ENCODE peak calls at places on chromosomes 7 and 10, in seven cellular contexts. One of them, this sample, is unnamed.

GRCh38 chr10:132508497-132509443 is 28.8 kb upstream of the INPP5A start:
- DNase-seq in NCI-H345: no peak
- DNase-seq in T-helper 9 cell: no peak
- DNase-seq in caudate nucleus: no peak
- DNase-seq in T follicular helper cell: no peak
- DNase-seq in activated naive CD8-positive, alpha-beta T cell treated with anti-CD3 and anti-CD28 coated beads, Interleukin-2, amount 50 U/mL, for 16 hours: no peak
- DNase-seq in endothelial cell of umbilical vein: no peak
- DNase-seq in this sample: no peak

GRCh38 chr7:144670251-144670650 is 165.6 kb downstream of the TPK1 start:
- DNase-seq in NCI-H345: no peak
- DNase-seq in T-helper 9 cell: no peak
- DNase-seq in caudate nucleus: no peak
- DNase-seq in T follicular helper cell: no peak
- DNase-seq in activated naive CD8-positive, alpha-beta T cell treated with anti-CD3 and anti-CD28 coated beads, Interleukin-2, amount 50 U/mL, for 16 hours: no peak
- DNase-seq in endothelial cell of umbilical vein: peak
- DNase-seq in this sample: no peak

GRCh38 chr10:70528726-70529362 is 50.3 kb downstream of the PALD1 start:
- DNase-seq in NCI-H345: no peak
- DNase-seq in T-helper 9 cell: no peak
- DNase-seq in caudate nucleus: no peak
- DNase-seq in T follicular helper cell: no peak
- DNase-seq in activated naive CD8-positive, alpha-beta T cell treated with anti-CD3 and anti-CD28 coated beads, Interleukin-2, amount 50 U/mL, for 16 hours: no peak
- DNase-seq in endothelial cell of umbilical vein: peak
- DNase-seq in this sample: no peak

GRCh38 chr10:87976101-87976743 is 112.8 kb downstream of the PTEN start:
- DNase-seq in NCI-H345: no peak
- DNase-seq in T-helper 9 cell: no peak
- DNase-seq in caudate nucleus: no peak
- DNase-seq in T follicular helper cell: no peak
- DNase-seq in activated naive CD8-positive, alpha-beta T cell treated with anti-CD3 and anti-CD28 coated beads, Interleukin-2, amount 50 U/mL, for 16 hours: no peak
- DNase-seq in endothelial cell of umbilical vein: no peak
- DNase-seq in this sample: no peak

GRCh38 chr7:124764847-124765400 is 668 bp downstream of the GPR37 start:
- DNase-seq in NCI-H345: peak
- DNase-seq in T-helper 9 cell: no peak
- DNase-seq in caudate nucleus: no peak
- DNase-seq in T follicular helper cell: no peak
- DNase-seq in activated naive CD8-positive, alpha-beta T cell treated with anti-CD3 and anti-CD28 coated beads, Interleukin-2, amount 50 U/mL, for 16 hours: no peak
- DNase-seq in endothelial cell of umbilical vein: peak
- DNase-seq in this sample: peak

GRCh38 chr10:48713966-48714618 is 29.4 kb downstream of the WDFY4 start:
- DNase-seq in NCI-H345: no peak
- DNase-seq in T-helper 9 cell: no peak
- DNase-seq in caudate nucleus: no peak
- DNase-seq in T follicular helper cell: no peak
- DNase-seq in activated naive CD8-positive, alpha-beta T cell treated with anti-CD3 and anti-CD28 coated beads, Interleukin-2, amount 50 U/mL, for 16 hours: no peak
- DNase-seq in endothelial cell of umbilical vein: no peak
- DNase-seq in this sample: no peak

GRCh38 chr10:25867321-25867720 is 66.7 kb upstream of the MYO3A start:
- DNase-seq in NCI-H345: no peak
- DNase-seq in T-helper 9 cell: no peak
- DNase-seq in caudate nucleus: no peak
- DNase-seq in T follicular helper cell: no peak
- DNase-seq in activated naive CD8-positive, alpha-beta T cell treated with anti-CD3 and anti-CD28 coated beads, Interleukin-2, amount 50 U/mL, for 16 hours: no peak
- DNase-seq in endothelial cell of umbilical vein: no peak
- DNase-seq in this sample: no peak

GRCh38 chr7:134513169-134513752 is 14.1 kb upstream of the AKR1B10 start:
- DNase-seq in NCI-H345: peak
- DNase-seq in T-helper 9 cell: peak
- DNase-seq in caudate nucleus: no peak
- DNase-seq in T follicular helper cell: no peak
- DNase-seq in activated naive CD8-positive, alpha-beta T cell treated with anti-CD3 and anti-CD28 coated beads, Interleukin-2, amount 50 U/mL, for 16 hours: no peak
- DNase-seq in endothelial cell of umbilical vein: peak
- DNase-seq in this sample: peak

GRCh38 chr7:98254951-98255610 is 3.0 kb upstream of the TECPR1 start:
- DNase-seq in NCI-H345: no peak
- DNase-seq in T-helper 9 cell: no peak
- DNase-seq in caudate nucleus: no peak
- DNase-seq in T follicular helper cell: no peak
- DNase-seq in activated naive CD8-positive, alpha-beta T cell treated with anti-CD3 and anti-CD28 coated beads, Interleukin-2, amount 50 U/mL, for 16 hours: no peak
- DNase-seq in endothelial cell of umbilical vein: no peak
- DNase-seq in this sample: no peak

GRCh38 chr10:132149261-132149660 is 37.5 kb upstream of the DPYSL4 start:
- DNase-seq in NCI-H345: no peak
- DNase-seq in T-helper 9 cell: no peak
- DNase-seq in caudate nucleus: no peak
- DNase-seq in T follicular helper cell: no peak
- DNase-seq in activated naive CD8-positive, alpha-beta T cell treated with anti-CD3 and anti-CD28 coated beads, Interleukin-2, amount 50 U/mL, for 16 hours: no peak
- DNase-seq in endothelial cell of umbilical vein: no peak
- DNase-seq in this sample: no peak

GRCh38 chr7:108592633-108593277 is 23.1 kb downstream of the DNAJB9 start:
- DNase-seq in NCI-H345: peak
- DNase-seq in T-helper 9 cell: no peak
- DNase-seq in caudate nucleus: peak
- DNase-seq in T follicular helper cell: no peak
- DNase-seq in activated naive CD8-positive, alpha-beta T cell treated with anti-CD3 and anti-CD28 coated beads, Interleukin-2, amount 50 U/mL, for 16 hours: no peak
- DNase-seq in endothelial cell of umbilical vein: no peak
- DNase-seq in this sample: no peak

GRCh38 chr7:132407764-132408163 is 168.5 kb downstream of the PLXNA4 start:
- DNase-seq in NCI-H345: no peak
- DNase-seq in T-helper 9 cell: no peak
- DNase-seq in caudate nucleus: no peak
- DNase-seq in T follicular helper cell: no peak
- DNase-seq in activated naive CD8-positive, alpha-beta T cell treated with anti-CD3 and anti-CD28 coated beads, Interleukin-2, amount 50 U/mL, for 16 hours: no peak
- DNase-seq in endothelial cell of umbilical vein: peak
- DNase-seq in this sample: no peak

GRCh38 chr7:20330797-20331230 is at the start of gene ITGB8:
- DNase-seq in NCI-H345: peak
- DNase-seq in T-helper 9 cell: no peak
- DNase-seq in caudate nucleus: peak
- DNase-seq in T follicular helper cell: no peak
- DNase-seq in activated naive CD8-positive, alpha-beta T cell treated with anti-CD3 and anti-CD28 coated beads, Interleukin-2, amount 50 U/mL, for 16 hours: no peak
- DNase-seq in endothelial cell of umbilical vein: peak
- DNase-seq in this sample: peak

GRCh38 chr7:47734287-47734948 is 152.5 kb upstream of the TNS3 start:
- DNase-seq in NCI-H345: no peak
- DNase-seq in T-helper 9 cell: no peak
- DNase-seq in caudate nucleus: no peak
- DNase-seq in T follicular helper cell: no peak
- DNase-seq in activated naive CD8-positive, alpha-beta T cell treated with anti-CD3 and anti-CD28 coated beads, Interleukin-2, amount 50 U/mL, for 16 hours: no peak
- DNase-seq in endothelial cell of umbilical vein: no peak
- DNase-seq in this sample: no peak

GRCh38 chr7:22329816-22330524 is 27.0 kb downstream of the RAPGEF5 start:
- DNase-seq in NCI-H345: peak
- DNase-seq in T-helper 9 cell: no peak
- DNase-seq in caudate nucleus: no peak
- DNase-seq in T follicular helper cell: no peak
- DNase-seq in activated naive CD8-positive, alpha-beta T cell treated with anti-CD3 and anti-CD28 coated beads, Interleukin-2, amount 50 U/mL, for 16 hours: no peak
- DNase-seq in endothelial cell of umbilical vein: no peak
- DNase-seq in this sample: no peak

GRCh38 chr7:6330657-6331056 is 58.2 kb upstream of the CYTH3 start:
- DNase-seq in NCI-H345: no peak
- DNase-seq in T-helper 9 cell: no peak
- DNase-seq in caudate nucleus: no peak
- DNase-seq in T follicular helper cell: no peak
- DNase-seq in activated naive CD8-positive, alpha-beta T cell treated with anti-CD3 and anti-CD28 coated beads, Interleukin-2, amount 50 U/mL, for 16 hours: no peak
- DNase-seq in endothelial cell of umbilical vein: no peak
- DNase-seq in this sample: no peak

GRCh38 chr10:110817614-110818013 is 54.1 kb upstream of the PDCD4 start:
- DNase-seq in NCI-H345: no peak
- DNase-seq in T-helper 9 cell: no peak
- DNase-seq in caudate nucleus: no peak
- DNase-seq in T follicular helper cell: no peak
- DNase-seq in activated naive CD8-positive, alpha-beta T cell treated with anti-CD3 and anti-CD28 coated beads, Interleukin-2, amount 50 U/mL, for 16 hours: no peak
- DNase-seq in endothelial cell of umbilical vein: no peak
- DNase-seq in this sample: no peak

GRCh38 chr7:94561841-94562514 is 52.4 kb downstream of the CASD1 start:
- DNase-seq in NCI-H345: no peak
- DNase-seq in T-helper 9 cell: no peak
- DNase-seq in caudate nucleus: no peak
- DNase-seq in T follicular helper cell: no peak
- DNase-seq in activated naive CD8-positive, alpha-beta T cell treated with anti-CD3 and anti-CD28 coated beads, Interleukin-2, amount 50 U/mL, for 16 hours: no peak
- DNase-seq in endothelial cell of umbilical vein: peak
- DNase-seq in this sample: no peak

GRCh38 chr10:132397036-132397541 is at the start of gene PWWP2B:
- DNase-seq in NCI-H345: peak
- DNase-seq in T-helper 9 cell: peak
- DNase-seq in caudate nucleus: no peak
- DNase-seq in T follicular helper cell: peak
- DNase-seq in activated naive CD8-positive, alpha-beta T cell treated with anti-CD3 and anti-CD28 coated beads, Interleukin-2, amount 50 U/mL, for 16 hours: peak
- DNase-seq in endothelial cell of umbilical vein: no peak
- DNase-seq in this sample: no peak

GRCh38 chr10:31948021-31948420 is 19.4 kb upstream of the ARHGAP12 start:
- DNase-seq in NCI-H345: no peak
- DNase-seq in T-helper 9 cell: no peak
- DNase-seq in caudate nucleus: no peak
- DNase-seq in T follicular helper cell: no peak
- DNase-seq in activated naive CD8-positive, alpha-beta T cell treated with anti-CD3 and anti-CD28 coated beads, Interleukin-2, amount 50 U/mL, for 16 hours: no peak
- DNase-seq in endothelial cell of umbilical vein: no peak
- DNase-seq in this sample: no peak

GRCh38 chr7:80600046-80600445 is 38.4 kb upstream of the CD36 start:
- DNase-seq in NCI-H345: no peak
- DNase-seq in T-helper 9 cell: no peak
- DNase-seq in caudate nucleus: no peak
- DNase-seq in T follicular helper cell: no peak
- DNase-seq in activated naive CD8-positive, alpha-beta T cell treated with anti-CD3 and anti-CD28 coated beads, Interleukin-2, amount 50 U/mL, for 16 hours: no peak
- DNase-seq in endothelial cell of umbilical vein: no peak
- DNase-seq in this sample: no peak

GRCh38 chr10:70461397-70462348 is 16.9 kb upstream of the PALD1 start:
- DNase-seq in NCI-H345: peak
- DNase-seq in T-helper 9 cell: peak
- DNase-seq in caudate nucleus: peak
- DNase-seq in T follicular helper cell: no peak
- DNase-seq in activated naive CD8-positive, alpha-beta T cell treated with anti-CD3 and anti-CD28 coated beads, Interleukin-2, amount 50 U/mL, for 16 hours: no peak
- DNase-seq in endothelial cell of umbilical vein: peak
- DNase-seq in this sample: no peak

GRCh38 chr10:112639291-112639690 is 192.3 kb downstream of the VTI1A start:
- DNase-seq in NCI-H345: no peak
- DNase-seq in T-helper 9 cell: no peak
- DNase-seq in caudate nucleus: no peak
- DNase-seq in T follicular helper cell: no peak
- DNase-seq in activated naive CD8-positive, alpha-beta T cell treated with anti-CD3 and anti-CD28 coated beads, Interleukin-2, amount 50 U/mL, for 16 hours: no peak
- DNase-seq in endothelial cell of umbilical vein: no peak
- DNase-seq in this sample: no peak

GRCh38 chr7:127798023-127798422 is 146.0 kb downstream of the SND1 start:
- DNase-seq in NCI-H345: no peak
- DNase-seq in T-helper 9 cell: no peak
- DNase-seq in caudate nucleus: no peak
- DNase-seq in T follicular helper cell: no peak
- DNase-seq in activated naive CD8-positive, alpha-beta T cell treated with anti-CD3 and anti-CD28 coated beads, Interleukin-2, amount 50 U/mL, for 16 hours: no peak
- DNase-seq in endothelial cell of umbilical vein: no peak
- DNase-seq in this sample: no peak

GRCh38 chr7:80686576-80686975 is 48.1 kb downstream of the CD36 start:
- DNase-seq in NCI-H345: no peak
- DNase-seq in T-helper 9 cell: no peak
- DNase-seq in caudate nucleus: no peak
- DNase-seq in T follicular helper cell: no peak
- DNase-seq in activated naive CD8-positive, alpha-beta T cell treated with anti-CD3 and anti-CD28 coated beads, Interleukin-2, amount 50 U/mL, for 16 hours: no peak
- DNase-seq in endothelial cell of umbilical vein: no peak
- DNase-seq in this sample: no peak

This sample was measured in progenitor cell of endocrine pancreas.